ENCODE peak calls at places on chromosomes 13 and 19, in five cellular contexts. P, U, V, H and X are unnamed samples.

GRCh38 chr19:53509845-53510244 is 28.1 kb upstream of the ZNF331 start:
- DNase-seq in P (no peak), U (no peak), V (no peak), H (no peak), X (no peak)

GRCh38 chr13:73520566-73521290 is 461.9 kb downstream of the KLF5 start:
- DNase-seq in P (no peak), V (no peak), U (no peak), H (no peak), X (no peak)

GRCh38 chr19:45770192-45771101 is 1.4 kb upstream of the SIX5 start:
- DNase-seq in V (peak), H (peak), U (peak), P (peak), X (peak)

GRCh38 chr19:30286378-30286777 is 85.8 kb upstream of the ZNF536 start:
- DNase-seq in H (no peak), U (no peak), V (no peak), P (no peak), X (no peak)

GRCh38 chr19:47005873-47006272 is 13.8 kb upstream of the NPAS1 start:
- DNase-seq in H (no peak), P (no peak), V (no peak), U (no peak), X (peak)

GRCh38 chr13:45989607-45990006 is 62.9 kb downstream of the ZC3H13 start:
- DNase-seq in P (no peak), H (no peak), U (no peak), V (no peak), X (no peak)

GRCh38 chr19:51195316-51195586 is 29.6 kb upstream of the CD33 start:
- DNase-seq in P (no peak), U (no peak), V (no peak), H (no peak), X (no peak)

GRCh38 chr13:40069173-40070044 is 413.9 kb downstream of the COG6 start:
- DNase-seq in V (peak), U (peak), H (peak), P (peak), X (peak)

GRCh38 chr19:7533925-7534480 is 1.5 kb upstream of the PNPLA6 start:
- DNase-seq in H (peak), V (peak), P (peak), U (peak), X (peak)
- H3K27ac ChIP-seq in H (peak), V (peak), P (peak), U (peak), X (no peak)

GRCh38 chr13:61410669-61411297 is 4.9 kb downstream of the PCDH20 start:
- DNase-seq in V (no peak), H (no peak), U (no peak), P (no peak), X (no peak)
- TF ChIP-seq CTCF in V (peak), H (no peak), U (no peak), P (peak), X (no peak)

DNA sequence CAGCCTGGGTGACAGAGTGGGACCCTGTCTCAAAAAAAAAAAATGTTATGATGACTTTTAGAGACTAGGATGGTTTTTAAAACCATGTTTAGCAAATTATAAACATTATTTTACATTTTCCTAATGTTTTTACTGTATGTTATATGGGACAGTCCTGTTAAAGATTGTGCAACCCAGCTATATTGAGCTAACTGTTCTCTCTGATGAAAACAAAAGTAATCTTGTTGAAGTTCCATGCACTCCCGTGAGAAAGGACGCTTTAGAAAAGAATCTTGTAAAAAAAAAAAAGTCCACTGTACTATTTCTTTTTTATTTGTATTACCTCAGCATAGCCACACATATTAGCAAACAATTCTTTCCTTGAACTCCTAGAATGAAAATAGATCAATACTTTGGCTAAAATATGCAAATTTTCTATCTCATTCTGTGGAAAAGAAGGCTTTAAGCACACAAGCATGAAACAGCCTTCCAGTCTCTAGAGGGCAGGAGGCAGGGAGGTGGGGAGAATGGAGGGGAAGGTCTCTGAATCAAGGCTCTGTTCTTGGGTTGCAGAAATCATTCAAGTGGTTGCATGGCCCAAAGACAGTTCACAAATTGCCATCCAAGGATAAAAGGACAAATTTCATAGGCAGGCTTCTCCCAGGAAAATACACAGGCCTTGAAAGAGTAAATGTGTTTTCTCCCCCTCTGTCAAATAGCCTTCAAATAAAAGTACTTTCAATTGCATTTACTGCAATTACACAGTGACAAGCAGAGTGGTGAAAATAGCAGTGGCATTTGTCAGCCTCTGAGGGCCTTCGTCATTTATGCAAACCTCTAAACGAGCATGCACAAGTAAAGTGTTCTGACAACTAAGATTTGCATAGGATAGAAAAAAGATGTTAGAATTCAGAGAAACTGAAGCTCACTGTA is 451.0 kb downstream of the DCT start:
- DNase-seq in H (no peak), U (no peak), V (no peak), P (no peak), X (no peak)
- H3K27ac ChIP-seq in H (no peak), U (no peak), V (no peak), P (no peak), X (no peak)

GRCh38 chr19:28980236-28980868 is 232.6 kb downstream of the UQCRFS1 start:
- DNase-seq in U (no peak), P (no peak), H (no peak), V (no peak), X (no peak)

GRCh38 chr19:28981994-28982393 is 231.0 kb downstream of the UQCRFS1 start:
- DNase-seq in U (no peak), V (no peak), P (no peak), H (no peak), X (no peak)

GRCh38 chr19:28972144-28972543 is 240.8 kb downstream of the UQCRFS1 start:
- DNase-seq in H (no peak), P (no peak), U (no peak), V (no peak), X (no peak)

GRCh38 chr19:28977826-28978225 is 235.1 kb downstream of the UQCRFS1 start:
- DNase-seq in P (no peak), U (no peak), V (no peak), H (no peak), X (no peak)
- TF ChIP-seq CTCF in P (no peak), U (no peak), V (no peak), H (no peak), X (no peak)

GRCh38 chr13:23678768-23679167 is 108.6 kb downstream of the TNFRSF19 start:
- DNase-seq in P (no peak), U (no peak), H (no peak), V (no peak), X (no peak)

GRCh38 chr13:23680836-23681235 is 110.6 kb downstream of the TNFRSF19 start:
- DNase-seq in P (no peak), V (no peak), U (no peak), H (no peak), X (no peak)

GRCh38 chr13:23683084-23683483 is 112.9 kb downstream of the TNFRSF19 start:
- DNase-seq in P (no peak), U (no peak), H (no peak), V (no peak), X (no peak)

GRCh38 chr13:23679214-23679613 is 109.0 kb downstream of the TNFRSF19 start:
- DNase-seq in U (no peak), V (no peak), H (no peak), P (no peak), X (no peak)

GRCh38 chr13:23681253-23681652 is 111.0 kb downstream of the TNFRSF19 start:
- DNase-seq in V (no peak), P (no peak), U (no peak), H (no peak), X (no peak)
- H3K27ac ChIP-seq in V (no peak), P (no peak), U (no peak), H (no peak), X (no peak)

DNA sequence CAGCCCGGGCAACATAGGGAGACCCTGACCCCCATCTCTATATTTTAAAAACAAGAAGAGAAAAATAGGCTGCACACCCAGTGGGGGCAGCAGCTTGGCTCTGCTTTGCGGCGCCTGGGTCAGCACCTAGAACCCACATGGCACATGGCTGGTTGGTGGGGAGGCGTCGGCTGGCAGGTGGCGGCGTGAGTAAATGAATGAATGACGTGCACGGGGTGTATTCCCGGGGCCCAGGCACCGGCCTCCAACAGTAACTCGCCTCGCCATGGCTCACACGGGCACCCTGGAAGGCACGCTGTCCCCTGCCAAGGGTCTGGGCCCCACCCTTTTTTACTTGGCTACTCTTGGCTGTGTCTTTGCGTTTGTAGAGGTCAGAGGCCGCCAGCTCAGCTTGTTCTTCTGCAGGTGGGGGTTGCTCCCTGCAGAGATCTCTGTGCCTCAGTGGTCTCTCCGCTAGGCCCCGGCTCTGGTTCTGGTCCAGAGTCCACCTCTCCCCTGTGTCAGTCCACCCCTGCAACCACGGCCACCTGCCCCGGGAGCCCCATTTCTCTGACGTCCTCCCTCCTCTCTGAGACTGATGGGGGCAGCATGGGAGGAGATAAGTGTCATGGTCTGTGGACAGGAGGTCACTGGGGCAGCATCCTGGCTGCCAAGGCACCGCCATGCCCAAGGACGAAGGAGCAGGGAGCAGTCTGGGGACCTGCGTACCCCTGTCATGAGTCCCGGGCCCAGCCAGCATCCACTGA is 5.6 kb downstream of the FZR1 start:
- DNase-seq in V (no peak), H (no peak), P (no peak), U (no peak), X (no peak)
- TF ChIP-seq CTCF in V (no peak), H (no peak), P (no peak), U (no peak), X (no peak)

DNA sequence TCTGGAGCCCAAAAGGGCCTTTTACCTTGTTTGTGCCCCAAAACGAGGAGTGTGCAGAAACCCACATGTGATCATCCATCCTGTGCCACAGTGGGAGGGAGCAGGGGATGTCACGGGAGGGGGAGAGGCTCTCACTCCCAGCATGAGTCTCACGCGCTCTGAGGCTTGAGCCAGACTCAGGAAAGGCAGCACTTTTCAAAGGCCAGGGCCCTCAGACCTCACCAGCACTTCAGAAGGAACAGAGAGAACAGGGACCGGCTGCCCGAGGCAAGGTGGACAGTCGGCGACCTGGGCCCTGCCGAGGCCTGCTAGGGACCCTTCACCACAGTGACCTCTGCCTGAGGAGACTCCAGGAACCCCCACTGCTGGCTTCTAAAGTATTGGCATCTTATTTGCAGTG is 71.7 kb upstream of the WASF3 start:
- DNase-seq in V (peak), P (no peak), U (peak), H (no peak), X (no peak)
- H3K27ac ChIP-seq in V (no peak), P (no peak), U (peak), H (peak), X (no peak)